ENCODE peak calls at places on chromosomes 3 and 15, in four cellular contexts. M is GM12878, V is HepG2, B is K562. Z is an unnamed sample.

GRCh38 chr15:56042982-56043980 is 49.9 kb upstream of the NEDD4 start:
- DNase-seq in B (no peak), V (peak; percentile 52), M (peak; percentile 13), Z (no peak)

GRCh38 chr15:67832031-67832551 is 6.8 kb downstream of the SKOR1 start:
- DNase-seq in M (no peak), V (no peak), B (peak; percentile 35), Z (no peak)

GRCh38 chr15:78616506-78616905 is 4.3 kb downstream of the CHRNA3 start:
- DNase-seq in B (no peak), M (no peak), V (no peak), Z (no peak)

GRCh38 chr3:65963787-65964707 is 74.7 kb downstream of the MAGI1 start:
- DNase-seq in M (peak; percentile 40), V (peak; percentile 47), B (no peak), Z (no peak)

GRCh38 chr3:67569324-67569723 is 85.1 kb downstream of the SUCLG2 start:
- DNase-seq in B (no peak), M (no peak), V (peak; percentile 33), Z (no peak)

GRCh38 chr3:82587174-82587573 is 825.7 kb upstream of the GBE1 start:
- DNase-seq in B (no peak), V (peak; percentile 3), M (no peak), Z (no peak)

GRCh38 chr3:10747341-10747740 is 68.7 kb upstream of the SLC6A11 start:
- DNase-seq in B (no peak), V (no peak), M (no peak), Z (no peak)

GRCh38 chr15:93072440-93073394 is 16.3 kb downstream of the RGMA start:
- DNase-seq in M (no peak), V (peak; percentile 6), B (peak; percentile 74), Z (peak; percentile 87)

GRCh38 chr3:120622870-120623718 is 27.0 kb downstream of the NDUFB4 start:
- DNase-seq in V (peak; percentile 58), B (peak; percentile 77), M (no peak), Z (peak; percentile 40)

GRCh38 chr3:195150194-195151118 is 120.5 kb downstream of the XXYLT1 start:
- DNase-seq in M (no peak), B (peak; percentile 88), V (no peak), Z (no peak)

GRCh38 chr3:158105124-158105709 is 1.0 kb downstream of the SHOX2 start:
- DNase-seq in B (peak; percentile 53), V (no peak), M (no peak), Z (peak; percentile 33)

GRCh38 chr3:73661262-73661661 is 36.5 kb upstream of the PDZRN3 start:
- DNase-seq in V (no peak), B (no peak), M (no peak), Z (no peak)

GRCh38 chr3:158617982-158618875 is 26.1 kb upstream of the GFM1 start:
- DNase-seq in M (no peak), V (no peak), B (no peak), Z (no peak)

GRCh38 chr3:58748024-58748423 is 81.5 kb upstream of the FAM3D start:
- DNase-seq in B (no peak), M (no peak), V (no peak), Z (no peak)

GRCh38 chr15:100141304-100142080 is 200.3 kb downstream of the ADAMTS17 start:
- DNase-seq in V (no peak), B (no peak), M (no peak), Z (no peak)

GRCh38 chr15:75042730-75043508 is 19.5 kb downstream of the PPCDC start:
- DNase-seq in V (peak; percentile 93), M (peak; percentile 100), B (peak; percentile 86), Z (no peak)

GRCh38 chr15:50068016-50068415 is 51.0 kb downstream of the ATP8B4 start:
- DNase-seq in B (no peak), V (peak; percentile 56), M (no peak), Z (no peak)
- TF ChIP-seq BHLHE40 in B (no peak), V (no peak), M (no peak), Z (no peak)

DNA sequence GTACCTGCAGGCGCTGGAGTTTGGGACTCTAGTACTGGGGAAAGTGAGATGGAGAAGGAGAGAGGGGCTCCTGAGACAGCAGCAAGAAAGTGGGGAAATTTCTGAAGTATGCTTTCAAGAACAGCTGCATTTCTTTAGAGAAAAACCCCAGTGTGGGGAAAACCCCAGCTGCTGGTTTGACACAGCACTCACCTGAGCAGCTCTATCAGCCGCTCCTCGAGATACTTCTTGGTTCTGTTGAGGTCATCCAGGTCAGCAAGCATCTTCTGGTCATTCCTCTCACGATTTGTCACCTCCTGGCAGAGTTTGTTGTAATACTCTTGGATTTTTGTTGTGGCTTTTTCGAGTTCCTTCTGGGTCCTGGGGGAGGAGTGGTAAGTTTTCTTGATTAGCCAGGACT is 18.8 kb downstream of the CXCR6 start:
- DNase-seq in M (no peak), V (no peak), B (no peak), Z (no peak)
- TF ChIP-seq SP1 in M (no peak), V (no peak), B (no peak), Z (no peak)

GRCh38 chr3:160169139-160169830 is 55.9 kb upstream of the C3orf80 start:
- DNase-seq in B (peak; percentile 8), M (no peak), V (no peak), Z (no peak)
- TF ChIP-seq BHLHE40 in B (no peak), M (no peak), V (no peak), Z (no peak)

GRCh38 chr3:101902041-101902440 is 52.7 kb downstream of the NFKBIZ start:
- DNase-seq in B (no peak), M (no peak), V (no peak), Z (no peak)
- TF ChIP-seq SP1 in B (no peak), M (no peak), V (no peak), Z (no peak)

DNA sequence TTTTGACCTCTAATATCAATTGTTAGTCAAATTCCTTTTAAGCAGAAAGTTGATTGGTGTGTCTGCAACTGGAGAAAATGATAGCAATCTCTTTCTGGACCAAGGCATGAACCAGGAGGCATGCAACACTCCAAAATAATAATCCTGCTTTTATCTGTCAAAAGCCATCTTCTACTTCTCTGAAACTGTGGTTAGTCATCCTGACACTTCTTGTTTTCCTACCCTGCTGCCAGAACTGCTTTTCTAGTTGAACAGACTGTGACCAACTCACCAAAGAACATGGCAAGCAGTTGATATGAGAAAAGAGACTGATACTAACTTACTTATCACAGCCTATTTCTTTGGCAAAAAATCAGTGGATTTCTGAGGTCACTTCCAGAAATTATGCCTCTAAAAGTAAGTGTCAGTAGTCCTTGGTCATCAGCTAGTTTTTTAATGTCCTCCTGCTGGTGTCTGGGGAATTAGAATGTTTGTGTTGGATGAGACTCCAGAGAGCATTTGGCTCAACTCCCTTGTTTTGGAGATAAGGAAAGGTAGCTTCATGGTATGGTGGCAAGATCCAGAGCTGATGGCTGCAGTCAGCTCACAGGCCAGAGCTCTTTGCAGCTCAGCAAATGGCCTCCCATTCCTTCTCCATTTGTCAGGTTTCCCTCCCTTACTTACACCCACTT is 7.2 kb downstream of the CRYGS start:
- DNase-seq in M (no peak), V (no peak), B (peak; percentile 18), Z (no peak)
- TF ChIP-seq BHLHE40 in M (no peak), V (no peak), B (no peak), Z (no peak)